ENCODE peak calls at places on chromosomes 11 and 22, in six cellular contexts. R is choroid plexus epithelial cell; L is Jurkat, Clone E6-1; D is MM.1S; U is CD8-positive, alpha-beta T cell; W is ascending aorta. B is an unnamed sample.
A peak's percentile ranks its signal among the peaks of the same experiment; 100 is the strongest.

GRCh38 chr11:6569706-6570105 is 33.7 kb downstream of the RRP8 start:
- DNase-seq in R (no peak), L (no peak), D (no peak), U (no peak), W (no peak), B (no peak)

GRCh38 chr11:12989428-12990242 is 19.5 kb upstream of the RASSF10 start:
- DNase-seq in R (no peak), L (no peak), D (no peak), U (no peak), W (no peak), B (no peak)

GRCh38 chr11:88335284-88335683 is 2.3 kb downstream of the CTSC start:
- DNase-seq in R (no peak), L (no peak), D (no peak), U (no peak), W (no peak), B (no peak)

GRCh38 chr11:130168105-130168504 is 8.5 kb downstream of the ST14 start:
- DNase-seq in R (peak; percentile 65), L (no peak), D (no peak), U (no peak), W (no peak), B (no peak)

GRCh38 chr11:3162410-3163240 is 2.5 kb downstream of the OSBPL5 start:
- DNase-seq in R (no peak), L (no peak), D (no peak), U (no peak), W (peak; percentile 62), B (no peak)

GRCh38 chr11:103659138-103659734 is 377.2 kb upstream of the DDI1 start:
- DNase-seq in R (peak; percentile 33), L (no peak), D (no peak), U (no peak), W (no peak), B (no peak)

GRCh38 chr11:35676611-35676965 is 14.0 kb downstream of the TRIM44 start:
- DNase-seq in R (no peak), L (no peak), D (no peak), U (no peak), W (no peak), B (no peak)

GRCh38 chr11:65355776-65356393 is 1.3 kb downstream of the TIGD3 start:
- DNase-seq in R (peak; percentile 57), L (no peak), D (no peak), U (no peak), W (peak; percentile 75), B (peak; percentile 69)

GRCh38 chr11:110613526-110613925 is 98.7 kb downstream of the ARHGAP20 start:
- DNase-seq in R (peak; percentile 26), L (no peak), D (no peak), U (no peak), W (no peak), B (no peak)

GRCh38 chr11:67416416-67417335 is 1.2 kb downstream of the CARNS1 start:
- DNase-seq in R (peak; percentile 53), L (peak; percentile 87), D (no peak), U (peak; percentile 85), W (peak; percentile 81), B (no peak)

GRCh38 chr11:97461934-97462333 is 1072.1 kb downstream of the JRKL start:
- DNase-seq in R (no peak), L (no peak), D (no peak), U (no peak), W (no peak), B (no peak)

GRCh38 chr11:8056810-8057463 is 24.1 kb upstream of the TUB start:
- DNase-seq in R (peak; percentile 82), L (no peak), D (no peak), U (no peak), W (peak; percentile 66), B (peak; percentile 92)

GRCh38 chr11:95487391-95487790 is 256.4 kb upstream of the SESN3 start:
- DNase-seq in R (no peak), L (no peak), D (no peak), U (no peak), W (no peak), B (no peak)

GRCh38 chr22:39723899-39724351 is 153.4 kb downstream of the CACNA1I start:
- DNase-seq in R (peak; percentile 78), L (no peak), D (no peak), U (no peak), W (no peak), B (peak; percentile 63)

GRCh38 chr11:2806351-2807058 is 79.1 kb downstream of the CDKN1C start:
- DNase-seq in R (no peak), L (no peak), D (no peak), U (peak; percentile 1), W (peak; percentile 55), B (peak; percentile 76)

GRCh38 chr22:39090426-39091064 is 6.5 kb upstream of the APOBEC3H start:
- DNase-seq in R (no peak), L (peak; percentile 71), D (no peak), U (peak; percentile 85), W (peak; percentile 71), B (no peak)

GRCh38 chr11:33394431-33395109 is 137.4 kb downstream of the HIPK3 start:
- DNase-seq in R (no peak), L (no peak), D (no peak), U (no peak), W (no peak), B (no peak)

GRCh38 chr22:34160117-34160758 is 240.0 kb upstream of the LARGE1 start:
- DNase-seq in R (no peak), L (no peak), D (no peak), U (no peak), W (no peak), B (no peak)

GRCh38 chr11:24748261-24748660 is 251.4 kb downstream of the LUZP2 start:
- DNase-seq in R (no peak), L (no peak), D (no peak), U (no peak), W (no peak), B (no peak)

GRCh38 chr11:87265132-87265531 is 227.4 kb downstream of the TMEM135 start:
- DNase-seq in R (peak; percentile 35), L (no peak), D (no peak), U (no peak), W (no peak), B (no peak)

GRCh38 chr11:134021326-134021725 is 47.5 kb upstream of the JAM3 start:
- DNase-seq in R (no peak), L (no peak), D (no peak), U (no peak), W (no peak), B (no peak)

GRCh38 chr11:83681045-83681781 is 395.0 kb upstream of the CCDC90B start:
- DNase-seq in R (no peak), L (no peak), D (peak; percentile 26), U (no peak), W (no peak), B (no peak)

GRCh38 chr22:45450931-45451651 is 37.6 kb downstream of the RIBC2 start:
- DNase-seq in R (peak; percentile 15), L (no peak), D (no peak), U (no peak), W (peak; percentile 76), B (no peak)

GRCh38 chr22:44825310-44826150 is 73.2 kb downstream of the ARHGAP8 start:
- DNase-seq in R (no peak), L (no peak), D (no peak), U (no peak), W (no peak), B (no peak)

GRCh38 chr11:12066056-12066798 is 44.2 kb upstream of the MICAL2 start:
- DNase-seq in R (peak; percentile 79), L (no peak), D (no peak), U (no peak), W (peak; percentile 93), B (peak; percentile 70)

GRCh38 chr11:34825670-34826383 is 90.4 kb downstream of the APIP start:
- DNase-seq in R (no peak), L (no peak), D (no peak), U (no peak), W (no peak), B (no peak)

GRCh38 chr11:6320411-6321207 is at the start of gene CAVIN3:
- DNase-seq in R (peak; percentile 89), L (no peak), D (no peak), U (no peak), W (peak; percentile 92), B (peak; percentile 90)

DNA sequence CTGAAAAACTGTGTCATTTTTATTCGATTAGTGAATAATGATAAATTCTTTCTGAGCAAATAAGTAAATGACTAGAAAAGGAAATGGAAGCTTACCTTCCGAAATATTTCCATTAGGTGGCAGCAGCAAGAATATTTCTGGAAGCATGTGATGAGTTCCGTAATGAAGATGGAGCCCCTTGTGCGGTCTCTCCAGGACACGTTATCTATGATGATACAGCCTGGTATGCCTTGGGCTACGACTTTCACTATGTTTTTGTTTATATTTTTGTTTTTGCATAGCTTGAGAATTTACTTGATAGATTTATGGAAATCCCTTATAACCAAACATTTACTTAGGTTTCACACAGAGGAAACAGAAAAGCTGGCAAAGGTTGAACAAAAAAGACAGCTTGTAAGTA is 25.7 kb downstream of the CASP5 start:
- DNase-seq in R (peak; percentile 69), L (no peak), D (no peak), U (no peak), W (no peak), B (no peak)
- H3K4me3 ChIP-seq in R (no peak overlapping the region), L (no peak overlapping the region), D (no peak overlapping the region), U (no peak overlapping the region), W (no peak overlapping the region), B (no peak overlapping the region)

GRCh38 chr11:10352911-10353550 is 48.2 kb downstream of the ADM start:
- DNase-seq in R (no peak), L (no peak), D (no peak), U (no peak), W (no peak), B (no peak)
- H3K4me3 ChIP-seq in R (no peak overlapping the region), L (no peak overlapping the region), D (no peak overlapping the region), U (no peak overlapping the region), W (no peak overlapping the region), B (no peak overlapping the region)

DNA sequence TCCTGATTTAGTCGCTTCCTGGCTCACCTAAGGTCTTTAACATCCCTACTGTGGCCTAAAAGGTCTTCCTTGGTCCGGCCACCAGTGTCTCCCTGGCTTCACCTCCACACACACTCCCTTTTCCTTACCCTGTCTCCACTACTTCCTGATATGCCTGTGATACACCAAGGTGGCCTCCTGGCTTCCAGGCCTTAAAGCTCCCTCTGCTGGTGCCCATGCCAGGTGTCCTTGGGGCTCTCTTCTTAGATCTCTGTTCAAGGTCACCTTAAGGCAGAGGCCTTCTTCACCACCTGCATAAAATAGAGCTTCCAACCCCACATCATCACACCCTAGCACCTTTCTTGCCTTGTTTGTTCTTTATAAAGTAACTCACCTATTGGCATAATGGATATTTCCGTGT is 787.7 kb downstream of the NTM start:
- DNase-seq in R (peak; percentile 34), L (peak; percentile 25), D (no peak), U (no peak), W (no peak), B (no peak)
- H3K4me3 ChIP-seq in R (no peak overlapping the region), L (no peak overlapping the region), D (no peak overlapping the region), U (no peak overlapping the region), W (no peak overlapping the region), B (no peak overlapping the region)

DNA sequence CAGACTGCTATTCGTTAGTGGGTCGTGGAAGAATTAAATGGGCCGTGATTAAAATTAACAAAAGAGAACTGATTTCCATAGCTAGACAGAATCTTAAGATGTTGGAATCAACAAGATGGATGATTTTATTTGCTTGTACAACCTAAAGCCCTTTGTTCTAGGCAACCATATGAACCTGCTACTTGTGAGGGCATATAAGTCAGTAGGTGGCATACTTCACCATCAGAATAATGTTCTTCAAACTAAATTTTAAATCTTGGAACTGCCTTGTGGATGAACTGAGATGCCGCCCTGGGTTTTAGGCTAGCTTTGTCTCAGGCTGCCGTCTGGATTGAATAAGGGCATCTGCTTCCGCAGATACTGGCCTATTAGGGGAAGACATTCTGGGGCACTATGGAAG is 40.9 kb downstream of the CSRP3 start:
- DNase-seq in R (no peak), L (no peak), D (no peak), U (no peak), W (no peak), B (no peak)
- H3K4me3 ChIP-seq in R (no peak overlapping the region), L (no peak overlapping the region), D (no peak overlapping the region), U (no peak overlapping the region), W (no peak overlapping the region), B (no peak overlapping the region)

GRCh38 chr22:23381661-23382427 is 198.2 kb downstream of the IGLL1 start:
- DNase-seq in R (no peak), L (no peak), D (no peak), U (no peak), W (peak; percentile 53), B (no peak)
- H3K4me3 ChIP-seq in R (no peak overlapping the region), L (no peak overlapping the region), D (no peak overlapping the region), U (no peak overlapping the region), W (no peak overlapping the region), B (no peak overlapping the region)